ENCODE peak calls at places on chromosomes 12 and 14, in five cellular contexts. L, M, N, I and Z are unnamed samples.

GRCh38 chr14:26765301-26765700 is 167.5 kb upstream of the NOVA1 start:
- DNase-seq in L (no peak), M (no peak), N (no peak), I (no peak), Z (no peak)

GRCh38 chr12:96255077-96255476 is 60.9 kb downstream of the ELK3 start:
- DNase-seq in L (no peak), M (no peak), N (no peak), I (no peak), Z (no peak)

GRCh38 chr12:84508325-84508861 is 404.2 kb downstream of the SLC6A15 start:
- DNase-seq in L (no peak), M (no peak), N (no peak), I (no peak), Z (peak; percentile 47)

GRCh38 chr14:51616724-51617409 is 34.8 kb upstream of the FRMD6 start:
- DNase-seq in L (no peak), M (no peak), N (no peak), I (no peak), Z (peak; percentile 11)

GRCh38 chr12:51932218-51933076 is 19.1 kb upstream of the ACVR1B start:
- DNase-seq in L (no peak), M (no peak), N (no peak), I (no peak), Z (no peak)

GRCh38 chr14:56855891-56856461 is 45.7 kb upstream of the OTX2 start:
- DNase-seq in L (no peak), M (no peak), N (no peak), I (no peak), Z (no peak)

GRCh38 chr14:41817626-41818025 is 210.9 kb downstream of the LRFN5 start:
- DNase-seq in L (no peak), M (no peak), N (no peak), I (no peak), Z (no peak)

GRCh38 chr14:100528962-100529560 is 58.2 kb downstream of the BEGAIN start:
- DNase-seq in L (no peak), M (no peak), N (no peak), I (peak; percentile 6), Z (no peak)

GRCh38 chr14:90698379-90698869 is 117.8 kb downstream of the TTC7B start:
- DNase-seq in L (no peak), M (peak; percentile 84), N (no peak), I (no peak), Z (no peak)

GRCh38 chr12:41869432-41869831 is 275.2 kb downstream of the GXYLT1 start:
- DNase-seq in L (no peak), M (no peak), N (no peak), I (no peak), Z (no peak)

GRCh38 chr12:108495054-108495453 is 20.0 kb upstream of the FICD start:
- DNase-seq in L (peak; percentile 41), M (no peak), N (peak; percentile 18), I (no peak), Z (peak; percentile 56)

GRCh38 chr12:68086019-68086603 is 73.4 kb downstream of the IFNG start:
- DNase-seq in L (no peak), M (no peak), N (no peak), I (no peak), Z (no peak)

GRCh38 chr12:91685917-91686316 is 459.7 kb downstream of the BTG1 start:
- DNase-seq in L (no peak), M (no peak), N (no peak), I (no peak), Z (no peak)

GRCh38 chr14:68616255-68616902 is 176.5 kb downstream of the ZFP36L1 start:
- DNase-seq in L (no peak), M (no peak), N (no peak), I (no peak), Z (no peak)

GRCh38 chr12:116812238-116812637 is 69.0 kb downstream of the HRK start:
- DNase-seq in L (no peak), M (no peak), N (no peak), I (no peak), Z (no peak)

GRCh38 chr12:71602745-71603577 is 60.7 kb downstream of the ZFC3H1 start:
- DNase-seq in L (no peak), M (no peak), N (no peak), I (no peak), Z (no peak)

GRCh38 chr14:55705651-55706340 is 125.8 kb downstream of the KTN1 start:
- DNase-seq in L (no peak), M (no peak), N (no peak), I (no peak), Z (no peak)

GRCh38 chr12:96501139-96501741 is 11.9 kb downstream of the CFAP54 start:
- DNase-seq in L (no peak), M (no peak), N (no peak), I (peak; percentile 65), Z (peak; percentile 69)

GRCh38 chr12:112023759-112024396 is 10.7 kb downstream of the ERP29 start:
- DNase-seq in L (no peak), M (no peak), N (no peak), I (no peak), Z (no peak)

GRCh38 chr12:112020947-112021457 is 7.8 kb downstream of the ERP29 start:
- DNase-seq in L (no peak), M (no peak), N (no peak), I (no peak), Z (no peak)

GRCh38 chr12:112022241-112023016 is 9.2 kb downstream of the ERP29 start:
- DNase-seq in L (no peak), M (no peak), N (no peak), I (no peak), Z (no peak)

GRCh38 chr12:112029326-112029725 is 16.1 kb downstream of the ERP29 start:
- DNase-seq in L (no peak), M (no peak), N (no peak), I (no peak), Z (no peak)

GRCh38 chr12:112025808-112026375 is 12.7 kb downstream of the ERP29 start:
- DNase-seq in L (no peak), M (no peak), N (no peak), I (no peak), Z (no peak)
- TF ChIP-seq POLR2A in L (no peak), M (no peak), N (no peak), I (no peak), Z (no peak)

GRCh38 chr14:54570651-54571415 is 3.9 kb downstream of the SAMD4A start:
- DNase-seq in L (no peak), M (no peak), N (no peak), I (no peak), Z (no peak)

GRCh38 chr14:54572316-54572715 is 5.4 kb downstream of the SAMD4A start:
- DNase-seq in L (no peak), M (no peak), N (no peak), I (no peak), Z (no peak)

GRCh38 chr14:54577977-54578376 is 11.0 kb downstream of the SAMD4A start:
- DNase-seq in L (no peak), M (no peak), N (no peak), I (no peak), Z (no peak)

GRCh38 chr14:54577494-54577893 is 10.6 kb downstream of the SAMD4A start:
- DNase-seq in L (no peak), M (no peak), N (no peak), I (no peak), Z (no peak)

GRCh38 chr14:54574528-54574927 is 7.6 kb downstream of the SAMD4A start:
- DNase-seq in L (no peak), M (no peak), N (no peak), I (no peak), Z (no peak)
- TF ChIP-seq POLR2A in L (no peak), M (no peak), N (no peak), I (no peak), Z (no peak)

GRCh38 chr14:49863483-49864262 is 11.1 kb upstream of the NEMF start:
- DNase-seq in L (no peak), M (peak; percentile 33), N (no peak), I (peak; percentile 38), Z (no peak)

GRCh38 chr14:49861923-49862673 is 9.5 kb upstream of the NEMF start:
- DNase-seq in L (no peak), M (peak; percentile 86), N (no peak), I (peak; percentile 87), Z (no peak)

GRCh38 chr14:49858383-49858782 is 5.8 kb upstream of the NEMF start:
- DNase-seq in L (no peak), M (no peak), N (no peak), I (no peak), Z (no peak)

GRCh38 chr14:49860988-49861387 is 8.4 kb upstream of the NEMF start:
- DNase-seq in L (no peak), M (no peak), N (no peak), I (no peak), Z (no peak)

GRCh38 chr14:49861581-49861922 is 9.0 kb upstream of the NEMF start:
- DNase-seq in L (no peak), M (peak; percentile 61), N (no peak), I (peak; percentile 69), Z (no peak)
- TF ChIP-seq POLR2A in L (peak; percentile 48), M (peak; percentile 5), N (peak; percentile 49), I (no peak), Z (peak; percentile 9)

GRCh38 chr14:103551338-103551762 is 11.1 kb downstream of the BAG5 start:
- DNase-seq in L (no peak), M (peak; percentile 18), N (no peak), I (no peak), Z (no peak)
- TF ChIP-seq POLR2A in L (no peak), M (no peak), N (no peak), I (no peak), Z (no peak)

DNA sequence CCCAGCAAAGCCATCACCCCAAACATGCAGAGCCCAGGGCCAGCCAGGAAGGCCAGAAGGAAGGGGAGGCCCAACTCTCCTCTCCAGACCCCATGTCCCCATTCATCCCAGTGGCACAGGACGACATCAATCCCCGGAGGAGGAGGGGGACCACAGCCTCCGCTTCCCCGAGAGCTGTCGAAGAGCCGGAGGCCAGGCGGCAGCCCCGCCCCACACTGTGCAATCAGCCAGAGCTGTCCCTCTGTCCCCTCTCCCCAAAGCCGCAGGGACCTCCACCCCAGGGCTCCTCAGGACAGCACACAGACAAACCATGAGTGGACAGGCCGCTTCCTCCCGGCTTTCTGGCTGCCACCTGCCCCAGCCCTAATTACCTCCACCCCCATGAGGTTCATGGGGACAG is 16.8 kb downstream of the RAB35 start:
- DNase-seq in L (no peak), M (no peak), N (no peak), I (no peak), Z (no peak)
- TF ChIP-seq POLR2A in L (no peak), M (no peak), N (no peak), I (no peak), Z (no peak)

GRCh38 chr14:99157676-99158075 is 114.3 kb downstream of the BCL11B start:
- DNase-seq in L (no peak), M (no peak), N (no peak), I (no peak), Z (no peak)
- TF ChIP-seq POLR2A in L (no peak), M (no peak), N (no peak), I (no peak), Z (no peak)

GRCh38 chr14:30759172-30760125 is 114.9 kb upstream of the COCH start:
- DNase-seq in L (no peak), M (no peak), N (no peak), I (no peak), Z (no peak)
- TF ChIP-seq POLR2A in L (no peak), M (no peak), N (no peak), I (no peak), Z (no peak)